ENCODE peak calls at places on chromosomes 13 and 19, in six cellular contexts. One of them, this sample, is unnamed.

GRCh38 chr19:17091758-17092333 is 16.3 kb downstream of the MYO9B start:
- DNase-seq in progenitor cell of endocrine pancreas: no peak
- DNase-seq in transverse colon: peak
- DNase-seq in HFF-Myc: no peak
- DNase-seq in stomach: peak
- DNase-seq in A549: no peak
- DNase-seq in this sample: peak

GRCh38 chr19:43476606-43477005 is 11.2 kb upstream of the LYPD3 start:
- DNase-seq in transverse colon: no peak
- DNase-seq in stomach: no peak
- DNase-seq in HFF-Myc: peak
- DNase-seq in A549: no peak
- DNase-seq in progenitor cell of endocrine pancreas: no peak
- DNase-seq in this sample: no peak

GRCh38 chr19:40754611-40755247 is 3.7 kb downstream of the SNRPA start:
- DNase-seq in A549: peak
- DNase-seq in stomach: peak
- DNase-seq in transverse colon: peak
- DNase-seq in progenitor cell of endocrine pancreas: no peak
- DNase-seq in HFF-Myc: no peak
- DNase-seq in this sample: peak

GRCh38 chr13:37640499-37640898 is 41.9 kb upstream of the POSTN start:
- DNase-seq in stomach: no peak
- DNase-seq in HFF-Myc: peak
- DNase-seq in A549: peak
- DNase-seq in progenitor cell of endocrine pancreas: no peak
- DNase-seq in transverse colon: no peak
- DNase-seq in this sample: no peak

GRCh38 chr19:21202865-21203494 is 61.1 kb downstream of the ZNF431 start:
- DNase-seq in progenitor cell of endocrine pancreas: no peak
- DNase-seq in HFF-Myc: no peak
- DNase-seq in A549: peak
- DNase-seq in stomach: no peak
- DNase-seq in transverse colon: no peak
- DNase-seq in this sample: no peak

GRCh38 chr13:42615691-42616090 is 41.7 kb downstream of the TNFSF11 start:
- DNase-seq in HFF-Myc: peak
- DNase-seq in progenitor cell of endocrine pancreas: no peak
- DNase-seq in A549: peak
- DNase-seq in stomach: no peak
- DNase-seq in transverse colon: no peak
- DNase-seq in this sample: no peak

GRCh38 chr19:51595776-51596175 is 24.7 kb downstream of the ZNF175 start:
- DNase-seq in stomach: no peak
- DNase-seq in transverse colon: no peak
- DNase-seq in progenitor cell of endocrine pancreas: no peak
- DNase-seq in A549: no peak
- DNase-seq in HFF-Myc: no peak
- DNase-seq in this sample: no peak

GRCh38 chr19:45999653-46000121 is 4.4 kb downstream of the CCDC61 start:
- DNase-seq in stomach: no peak
- DNase-seq in HFF-Myc: no peak
- DNase-seq in transverse colon: no peak
- DNase-seq in progenitor cell of endocrine pancreas: no peak
- DNase-seq in A549: peak
- DNase-seq in this sample: no peak

GRCh38 chr19:51600940-51601575 is 29.1 kb downstream of the SIGLEC5 start:
- DNase-seq in transverse colon: peak
- DNase-seq in A549: no peak
- DNase-seq in HFF-Myc: no peak
- DNase-seq in stomach: no peak
- DNase-seq in progenitor cell of endocrine pancreas: no peak
- DNase-seq in this sample: no peak

GRCh38 chr13:77143325-77143907 is 116.5 kb upstream of the FBXL3 start:
- DNase-seq in A549: peak
- DNase-seq in HFF-Myc: no peak
- DNase-seq in transverse colon: no peak
- DNase-seq in progenitor cell of endocrine pancreas: no peak
- DNase-seq in stomach: no peak
- DNase-seq in this sample: no peak

GRCh38 chr19:50203281-50204080 is at the start of gene MYH14:
- DNase-seq in progenitor cell of endocrine pancreas: peak
- DNase-seq in HFF-Myc: no peak
- DNase-seq in transverse colon: peak
- DNase-seq in A549: peak
- DNase-seq in stomach: peak
- DNase-seq in this sample: peak

GRCh38 chr19:31538879-31539278 is 189.6 kb upstream of the TSHZ3 start:
- DNase-seq in progenitor cell of endocrine pancreas: no peak
- DNase-seq in transverse colon: no peak
- DNase-seq in HFF-Myc: no peak
- DNase-seq in A549: no peak
- DNase-seq in stomach: no peak
- DNase-seq in this sample: no peak

GRCh38 chr13:76965759-76966421 is 17.6 kb downstream of the ACOD1 start:
- DNase-seq in transverse colon: peak
- DNase-seq in stomach: peak
- DNase-seq in A549: no peak
- DNase-seq in HFF-Myc: peak
- DNase-seq in progenitor cell of endocrine pancreas: no peak
- DNase-seq in this sample: peak

GRCh38 chr19:37905936-37906867 is at the start of gene WDR87:
- DNase-seq in HFF-Myc: no peak
- DNase-seq in A549: peak
- DNase-seq in progenitor cell of endocrine pancreas: peak
- DNase-seq in stomach: peak
- DNase-seq in transverse colon: peak
- DNase-seq in this sample: peak

GRCh38 chr19:1027020-1027952 is 878 bp downstream of the CNN2 start:
- DNase-seq in transverse colon: no peak
- DNase-seq in HFF-Myc: no peak
- DNase-seq in stomach: no peak
- DNase-seq in progenitor cell of endocrine pancreas: no peak
- DNase-seq in A549: no peak
- DNase-seq in this sample: peak

GRCh38 chr19:50657672-50658437 is 8.6 kb downstream of the C19orf81 start:
- DNase-seq in stomach: peak
- DNase-seq in HFF-Myc: peak
- DNase-seq in transverse colon: peak
- DNase-seq in progenitor cell of endocrine pancreas: peak
- DNase-seq in A549: peak
- DNase-seq in this sample: peak

GRCh38 chr13:93398167-93398566 is 171.6 kb downstream of the GPC6 start:
- DNase-seq in A549: no peak
- DNase-seq in transverse colon: no peak
- DNase-seq in stomach: no peak
- DNase-seq in HFF-Myc: no peak
- DNase-seq in progenitor cell of endocrine pancreas: no peak
- DNase-seq in this sample: no peak

GRCh38 chr19:36093687-36094086 is 17.3 kb upstream of the OVOL3 start:
- DNase-seq in transverse colon: no peak
- DNase-seq in progenitor cell of endocrine pancreas: no peak
- DNase-seq in stomach: no peak
- DNase-seq in A549: no peak
- DNase-seq in HFF-Myc: no peak
- DNase-seq in this sample: no peak

GRCh38 chr19:39971380-39971841 is 446 bp downstream of the PSMC4 start:
- DNase-seq in progenitor cell of endocrine pancreas: no peak
- DNase-seq in HFF-Myc: no peak
- DNase-seq in transverse colon: no peak
- DNase-seq in A549: no peak
- DNase-seq in stomach: peak
- DNase-seq in this sample: no peak

GRCh38 chr13:39527961-39528720 is 74.9 kb downstream of the LHFPL6 start:
- DNase-seq in stomach: no peak
- DNase-seq in progenitor cell of endocrine pancreas: no peak
- DNase-seq in A549: peak
- DNase-seq in transverse colon: no peak
- DNase-seq in HFF-Myc: peak
- DNase-seq in this sample: no peak

DNA sequence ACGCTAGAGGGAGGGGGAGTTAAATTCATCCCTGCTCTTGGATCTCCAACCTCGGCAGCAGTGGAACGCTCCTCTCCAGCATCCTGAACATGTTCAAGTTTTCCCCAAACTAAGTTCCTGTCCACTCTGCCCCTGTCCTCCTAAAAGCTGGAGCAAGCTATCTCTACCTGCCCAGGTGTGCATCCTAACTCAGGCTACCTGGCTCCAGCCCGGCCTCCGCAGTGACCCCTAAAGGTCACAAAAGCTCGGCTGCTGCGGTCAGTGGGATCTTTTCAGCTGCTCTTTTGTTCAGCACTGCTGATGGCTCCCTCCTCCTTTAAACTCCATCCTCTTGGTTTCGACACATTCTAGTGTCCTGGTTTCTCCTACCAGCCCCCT is 1.4 kb downstream of the DCUN1D2 start:
- DNase-seq in HFF-Myc: no peak
- DNase-seq in transverse colon: no peak
- DNase-seq in A549: no peak
- DNase-seq in progenitor cell of endocrine pancreas: no peak
- DNase-seq in stomach: no peak
- DNase-seq in this sample: no peak
- TF ChIP-seq CTCF in HFF-Myc: no peak
- TF ChIP-seq CTCF in transverse colon: no peak
- TF ChIP-seq CTCF in A549: no peak
- TF ChIP-seq CTCF in progenitor cell of endocrine pancreas: peak
- TF ChIP-seq CTCF in stomach: no peak
- TF ChIP-seq CTCF in this sample: no peak

DNA sequence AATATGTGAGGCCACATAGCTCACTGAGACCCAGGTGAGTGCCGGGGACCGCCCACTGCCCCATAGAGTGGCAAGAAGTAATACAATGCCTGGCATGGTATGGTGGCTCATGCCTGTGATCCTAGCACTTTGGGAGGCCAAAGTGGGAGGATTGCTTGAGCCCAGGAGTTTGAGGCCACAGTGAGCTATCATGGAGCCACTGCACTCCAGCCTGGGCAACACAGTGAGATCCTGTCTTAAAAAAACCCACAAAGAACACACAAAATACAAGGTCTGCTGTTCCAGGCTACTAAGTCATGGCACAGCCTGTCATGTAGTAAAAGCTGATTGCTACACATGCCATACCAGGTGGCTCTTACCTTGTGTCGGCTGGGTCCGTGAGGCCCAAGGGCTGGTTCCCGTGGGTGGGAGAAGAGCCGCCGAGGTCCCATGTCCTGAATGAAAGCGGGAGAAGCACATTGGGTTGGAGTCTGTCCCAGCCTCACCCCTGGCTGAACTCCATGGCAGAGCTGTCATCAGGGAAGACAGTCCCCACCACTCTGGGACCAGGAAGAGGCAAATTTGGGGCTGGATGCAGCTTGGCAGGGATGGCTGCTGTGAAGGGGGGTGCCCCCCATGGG is 3.1 kb upstream of the FDX2 start:
- DNase-seq in stomach: no peak
- DNase-seq in A549: no peak
- DNase-seq in transverse colon: no peak
- DNase-seq in HFF-Myc: no peak
- DNase-seq in progenitor cell of endocrine pancreas: no peak
- DNase-seq in this sample: no peak
- TF ChIP-seq CTCF in stomach: no peak
- TF ChIP-seq CTCF in A549: no peak
- TF ChIP-seq CTCF in transverse colon: no peak
- TF ChIP-seq CTCF in HFF-Myc: no peak
- TF ChIP-seq CTCF in progenitor cell of endocrine pancreas: no peak
- TF ChIP-seq CTCF in this sample: no peak

DNA sequence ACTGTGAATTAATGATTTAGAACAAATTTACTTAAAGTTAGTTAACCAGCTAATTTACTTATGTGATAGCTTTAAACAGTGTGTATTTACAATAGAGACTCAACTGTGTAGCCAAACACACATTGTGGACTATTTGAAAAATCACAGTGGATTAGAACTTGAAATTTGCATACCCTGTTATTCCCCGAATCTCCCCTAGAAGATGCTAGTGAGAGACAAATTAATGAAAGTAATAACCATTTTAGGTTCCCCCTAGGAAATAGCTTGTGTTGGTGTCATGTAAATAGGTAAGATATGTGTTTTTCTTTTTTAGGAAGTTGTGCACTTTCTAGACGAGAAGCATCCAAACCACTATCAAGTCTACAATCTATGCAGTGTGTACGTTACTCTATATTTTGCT is 98.5 kb downstream of the C1QTNF9 start:
- DNase-seq in stomach: no peak
- DNase-seq in progenitor cell of endocrine pancreas: no peak
- DNase-seq in transverse colon: no peak
- DNase-seq in A549: no peak
- DNase-seq in HFF-Myc: no peak
- DNase-seq in this sample: no peak
- TF ChIP-seq CTCF in stomach: no peak
- TF ChIP-seq CTCF in progenitor cell of endocrine pancreas: peak
- TF ChIP-seq CTCF in transverse colon: no peak
- TF ChIP-seq CTCF in A549: no peak
- TF ChIP-seq CTCF in HFF-Myc: no peak
- TF ChIP-seq CTCF in this sample: no peak

GRCh38 chr13:50901701-50902100 is 7.9 kb upstream of the RNASEH2B start:
- DNase-seq in stomach: no peak
- DNase-seq in progenitor cell of endocrine pancreas: no peak
- DNase-seq in HFF-Myc: no peak
- DNase-seq in A549: no peak
- DNase-seq in transverse colon: no peak
- DNase-seq in this sample: no peak

GRCh38 chr13:50909605-50910482 is at the start of gene RNASEH2B:
- DNase-seq in HFF-Myc: no peak
- DNase-seq in progenitor cell of endocrine pancreas: peak
- DNase-seq in A549: peak
- DNase-seq in stomach: peak
- DNase-seq in transverse colon: peak
- DNase-seq in this sample: peak

GRCh38 chr13:50908371-50908770 is 1.2 kb upstream of the RNASEH2B start:
- DNase-seq in stomach: no peak
- DNase-seq in HFF-Myc: no peak
- DNase-seq in A549: no peak
- DNase-seq in transverse colon: no peak
- DNase-seq in progenitor cell of endocrine pancreas: no peak
- DNase-seq in this sample: no peak

GRCh38 chr13:50907781-50908180 is 1.8 kb upstream of the RNASEH2B start:
- DNase-seq in HFF-Myc: no peak
- DNase-seq in stomach: no peak
- DNase-seq in A549: no peak
- DNase-seq in transverse colon: no peak
- DNase-seq in progenitor cell of endocrine pancreas: no peak
- DNase-seq in this sample: no peak

GRCh38 chr13:50905256-50905655 is 4.3 kb upstream of the RNASEH2B start:
- DNase-seq in transverse colon: no peak
- DNase-seq in stomach: no peak
- DNase-seq in HFF-Myc: no peak
- DNase-seq in A549: no peak
- DNase-seq in progenitor cell of endocrine pancreas: no peak
- DNase-seq in this sample: no peak
- TF ChIP-seq CTCF in transverse colon: no peak
- TF ChIP-seq CTCF in stomach: no peak
- TF ChIP-seq CTCF in HFF-Myc: no peak
- TF ChIP-seq CTCF in A549: no peak
- TF ChIP-seq CTCF in progenitor cell of endocrine pancreas: no peak
- TF ChIP-seq CTCF in this sample: no peak

DNA sequence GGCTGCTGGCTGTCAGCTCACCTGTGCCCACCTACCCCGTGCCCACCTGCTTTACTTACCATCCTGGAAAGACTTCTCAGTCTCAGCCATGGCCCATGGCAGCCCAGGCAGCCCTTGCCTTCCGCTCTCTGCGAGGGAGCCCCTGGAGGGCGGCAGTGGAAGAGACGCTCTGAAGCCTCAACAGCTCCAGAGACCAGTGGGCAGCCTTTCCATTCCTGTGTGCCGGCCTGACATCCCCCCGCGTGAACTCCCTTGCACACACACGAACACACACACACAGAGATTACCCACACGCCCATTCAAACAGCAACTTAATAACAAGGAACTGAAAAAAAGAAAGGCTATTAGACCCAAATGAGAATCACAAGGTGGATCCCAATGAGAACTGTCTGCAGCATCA is 14.2 kb upstream of the RASA3 start:
- DNase-seq in transverse colon: no peak
- DNase-seq in progenitor cell of endocrine pancreas: no peak
- DNase-seq in A549: no peak
- DNase-seq in HFF-Myc: no peak
- DNase-seq in stomach: no peak
- DNase-seq in this sample: no peak
- TF ChIP-seq CTCF in transverse colon: no peak
- TF ChIP-seq CTCF in progenitor cell of endocrine pancreas: peak
- TF ChIP-seq CTCF in A549: no peak
- TF ChIP-seq CTCF in HFF-Myc: peak
- TF ChIP-seq CTCF in stomach: no peak
- TF ChIP-seq CTCF in this sample: no peak